ENCODE peak calls at places on chromosomes 4 and X, in seven cellular contexts. C is A549; O is naive thymus-derived CD4-positive, alpha-beta T cell; Q is stomach; A is substantia nigra; K is right atrium auricular region; G is esophagus muscularis mucosa. L is an unnamed sample.

GRCh38 chr4:75194180-75194579 is 261.3 kb downstream of the PARM1 start:
- DNase-seq in C (no peak), O (no peak), K (no peak), A (no peak), G (no peak), Q (no peak), L (no peak)

GRCh38 chr4:163172666-163173065 is 6.0 kb upstream of the NAF1 start:
- DNase-seq in G (no peak), A (no peak), K (no peak), O (no peak), C (no peak), Q (no peak), L (no peak)

GRCh38 chr4:135050086-135050717 is 848.6 kb upstream of the PABPC4L start:
- DNase-seq in A (no peak), G (no peak), O (no peak), K (no peak), Q (no peak), C (no peak), L (no peak)

GRCh38 chrX:71619193-71619592 is 882 bp upstream of the CXCR3 start:
- DNase-seq in K (no peak), O (no peak), C (no peak), G (no peak), A (no peak), Q (no peak), L (no peak)

GRCh38 chr4:53196872-53197759 is 168.7 kb downstream of the SCFD2 start:
- DNase-seq in O (peak), Q (no peak), G (no peak), C (peak), K (no peak), A (no peak), L (no peak)

GRCh38 chr4:169933531-169933930 is 92.7 kb downstream of the MFAP3L start:
- DNase-seq in A (no peak), C (no peak), O (no peak), K (no peak), Q (no peak), G (no peak), L (no peak)

GRCh38 chrX:8647176-8647575 is 84.8 kb downstream of the ANOS1 start:
- DNase-seq in O (no peak), G (no peak), A (no peak), K (no peak), C (no peak), Q (no peak), L (no peak)

GRCh38 chr4:59024257-59024656 is 1914.1 kb upstream of the IGFBP7 start:
- DNase-seq in Q (no peak), O (no peak), K (no peak), C (no peak), G (no peak), A (no peak), L (no peak)

GRCh38 chrX:74467656-74468055 is 46.4 kb downstream of the SLC16A2 start:
- DNase-seq in G (no peak), C (no peak), Q (no peak), A (no peak), K (no peak), O (no peak), L (no peak)

GRCh38 chrX:270848-271367 is 10.3 kb upstream of the PLCXD1 start:
- DNase-seq in G (no peak), C (no peak), Q (peak), K (no peak), O (no peak), A (no peak), L (no peak)

GRCh38 chr4:182818926-182819730 is 98.1 kb downstream of the DCTD start:
- DNase-seq in A (no peak), Q (no peak), C (no peak), O (no peak), K (no peak), G (no peak), L (no peak)

GRCh38 chr4:41881931-41882621 is 53.2 kb upstream of the TMEM33 start:
- DNase-seq in Q (no peak), A (no peak), G (no peak), K (no peak), O (no peak), C (no peak), L (no peak)

GRCh38 chr4:21652508-21653108 is 296.0 kb downstream of the KCNIP4 start:
- DNase-seq in O (no peak), C (no peak), Q (no peak), A (no peak), G (no peak), K (no peak), L (no peak)

GRCh38 chrX:17563515-17563914 is 173.8 kb upstream of the SCML1 start:
- DNase-seq in A (no peak), C (no peak), O (no peak), K (no peak), G (no peak), Q (no peak), L (no peak)

GRCh38 chr4:72418458-72418857 is 150.6 kb downstream of the ADAMTS3 start:
- DNase-seq in A (no peak), Q (no peak), O (no peak), G (no peak), K (no peak), C (no peak), L (no peak)

GRCh38 chr4:78022517-78022916 is 34.6 kb upstream of the FRAS1 start:
- DNase-seq in C (no peak), K (no peak), A (no peak), G (no peak), Q (no peak), O (no peak), L (no peak)

GRCh38 chrX:10769165-10769564 is 148.8 kb upstream of the MID1 start:
- DNase-seq in O (no peak), A (no peak), Q (no peak), K (no peak), C (peak), G (no peak), L (no peak)

GRCh38 chrX:74535633-74536141 is 78.7 kb downstream of the RLIM start:
- DNase-seq in Q (peak), O (no peak), G (peak), K (peak), A (peak), C (no peak), L (peak)

GRCh38 chr4:95018845-95019244 is 261.1 kb downstream of the BMPR1B start:
- DNase-seq in A (no peak), Q (no peak), K (no peak), O (no peak), G (no peak), C (no peak), L (no peak)

DNA sequence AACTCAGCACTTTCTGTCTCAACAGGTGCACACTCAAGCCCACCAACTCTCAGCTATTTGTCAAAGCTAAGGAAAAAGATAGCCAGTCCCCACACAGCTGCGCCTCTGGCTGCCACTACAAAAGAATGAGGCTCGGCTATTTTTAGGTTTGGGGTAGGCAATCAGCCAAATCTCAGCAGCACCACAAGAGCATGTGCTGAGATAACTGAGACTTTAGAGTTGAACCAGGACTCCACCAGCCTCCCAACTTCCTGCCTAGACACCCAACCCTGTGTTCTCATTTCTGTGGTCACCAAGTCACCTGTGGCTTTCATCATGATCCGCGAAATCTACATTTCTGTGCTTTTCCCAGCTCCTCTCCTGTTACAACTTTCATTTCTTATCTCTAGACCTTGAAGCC is 28.0 kb downstream of the DMD start:
- DNase-seq in C (no peak), A (no peak), Q (peak), O (no peak), K (no peak), G (no peak), L (no peak)
- H3K27ac ChIP-seq in C (no peak), A (no peak), Q (peak), O (no peak), K (peak), G (no peak), L (no peak)

GRCh38 chr4:29734343-29734742 is 985.8 kb upstream of the PCDH7 start:
- DNase-seq in A (no peak), K (no peak), O (no peak), G (no peak), C (no peak), Q (no peak), L (no peak)
- H3K27ac ChIP-seq in A (no peak), K (no peak), O (no peak), G (no peak), C (no peak), Q (no peak), L (no peak)

GRCh38 chr4:176272799-176273198 is 3.8 kb upstream of the ASB5 start:
- DNase-seq in O (no peak), G (peak), A (no peak), K (no peak), Q (no peak), C (no peak), L (no peak)

GRCh38 chr4:176273741-176274140 is 4.7 kb upstream of the ASB5 start:
- DNase-seq in A (no peak), Q (no peak), C (no peak), G (peak), O (no peak), K (no peak), L (no peak)

GRCh38 chr4:176274441-176274840 is 5.4 kb upstream of the ASB5 start:
- DNase-seq in G (peak), Q (no peak), K (no peak), A (no peak), C (no peak), O (no peak), L (no peak)

GRCh38 chr4:176276710-176277109 is 7.7 kb upstream of the ASB5 start:
- DNase-seq in K (no peak), A (no peak), Q (no peak), O (no peak), C (no peak), G (peak), L (no peak)

DNA sequence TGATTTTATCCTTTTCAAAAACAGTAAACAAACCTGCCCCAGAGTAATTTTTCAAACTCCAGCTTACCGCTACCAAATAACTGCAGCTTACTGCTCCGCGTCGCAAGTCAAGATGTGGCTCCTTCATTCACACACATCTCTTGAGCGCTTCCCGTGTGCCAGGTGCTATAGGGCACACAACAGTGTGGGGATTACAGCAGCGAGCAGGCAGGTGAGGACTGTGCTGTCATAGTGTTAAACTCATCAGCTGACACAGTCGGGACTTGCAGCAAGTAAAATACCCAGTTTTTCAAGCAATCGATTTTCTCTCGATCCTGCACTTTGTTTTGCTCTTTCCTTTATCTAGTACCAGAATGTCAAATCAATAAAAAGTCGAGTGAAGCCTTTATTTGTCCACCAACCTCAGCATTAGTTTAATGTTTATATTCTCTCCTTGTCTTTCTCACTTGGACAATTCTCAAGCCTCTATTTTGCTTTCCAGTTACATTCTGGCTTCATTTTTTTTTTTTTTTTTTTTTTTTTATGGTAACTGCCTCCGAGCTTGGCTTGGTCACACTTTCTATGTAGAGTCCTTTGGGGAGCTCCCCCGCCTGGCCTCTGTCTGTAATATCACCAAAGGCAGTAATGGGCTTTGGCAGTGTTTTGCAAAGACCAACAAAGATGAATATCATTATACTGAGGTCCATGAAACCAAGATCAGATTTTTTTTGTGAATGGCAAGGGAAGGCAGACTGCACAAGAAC is 8.3 kb upstream of the ASB5 start:
- DNase-seq in K (peak), A (peak), O (no peak), Q (peak), C (peak), G (peak), L (peak)
- H3K27ac ChIP-seq in K (no peak), A (no peak), O (no peak), Q (peak), C (peak), G (peak), L (no peak)

GRCh38 chrX:152941328-152942111 is 43.7 kb downstream of the ZNF185 start:
- DNase-seq in O (peak), Q (peak), K (peak), C (peak), A (peak), G (peak), L (peak)

GRCh38 chrX:152936306-152936705 is 38.4 kb downstream of the ZNF185 start:
- DNase-seq in C (no peak), Q (no peak), G (no peak), A (no peak), K (no peak), O (no peak), L (no peak)

GRCh38 chrX:152932598-152933175 is 34.8 kb downstream of the ZNF185 start:
- DNase-seq in O (no peak), Q (no peak), G (no peak), A (no peak), K (no peak), C (no peak), L (no peak)

GRCh38 chrX:152932144-152932543 is 34.3 kb downstream of the ZNF185 start:
- DNase-seq in Q (no peak), O (no peak), K (no peak), C (no peak), G (no peak), A (no peak), L (no peak)

GRCh38 chrX:152937236-152937635 is 39.4 kb downstream of the ZNF185 start:
- DNase-seq in A (no peak), O (no peak), Q (no peak), C (no peak), G (no peak), K (no peak), L (no peak)
- H3K27ac ChIP-seq in A (no peak), O (no peak), Q (no peak), C (no peak), G (no peak), K (no peak), L (peak)

DNA sequence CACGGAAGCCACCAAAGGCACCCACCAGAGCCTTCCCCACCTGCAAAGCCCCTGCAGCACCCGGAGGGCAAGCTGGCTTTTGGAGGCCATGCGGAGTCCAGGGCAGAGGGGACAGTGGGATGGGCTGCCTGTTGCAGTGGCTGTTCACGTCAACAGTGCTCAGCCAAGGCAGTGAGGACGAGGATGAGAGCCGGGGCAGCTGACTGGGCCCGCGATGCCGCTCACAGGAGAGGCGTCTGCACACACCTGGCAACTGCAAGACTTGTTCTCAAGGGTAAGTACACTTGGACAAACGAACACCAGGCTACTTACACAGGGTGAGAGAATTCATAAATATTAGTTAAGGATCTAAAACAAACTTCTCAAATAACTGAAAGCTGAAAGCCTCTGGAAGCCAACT is 19.6 kb downstream of the FGFR3 start:
- DNase-seq in K (no peak), A (no peak), Q (no peak), G (no peak), O (no peak), C (no peak), L (no peak)
- H3K27ac ChIP-seq in K (no peak), A (no peak), Q (no peak), G (no peak), O (no peak), C (no peak), L (no peak)

GRCh38 chrX:13694983-13695382 is 6.1 kb downstream of the RAB9A start:
- DNase-seq in O (no peak), Q (no peak), C (no peak), G (no peak), A (no peak), K (no peak), L (no peak)
- H3K27ac ChIP-seq in O (no peak), Q (no peak), C (no peak), G (no peak), A (no peak), K (no peak), L (no peak)

DNA sequence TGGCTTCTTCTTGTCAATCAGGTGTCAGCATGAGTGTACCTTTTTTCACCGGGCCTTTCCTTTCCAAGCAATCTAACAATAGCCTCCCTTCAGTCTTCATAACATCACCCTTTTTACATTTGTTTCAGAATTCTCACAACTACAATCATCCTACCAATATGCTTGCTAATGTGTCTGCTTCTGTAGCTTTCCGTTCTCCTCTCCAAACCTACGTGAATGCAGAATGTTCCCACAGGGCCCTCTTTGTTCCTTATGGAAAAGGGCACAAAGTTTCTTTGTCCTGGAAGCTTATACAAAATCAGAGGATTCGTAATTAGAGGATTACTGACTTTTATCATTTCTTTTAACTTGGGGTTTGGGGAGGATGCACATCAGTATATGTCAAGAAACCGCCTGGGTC is 461.8 kb downstream of the CENPC start:
- DNase-seq in C (no peak), A (no peak), O (no peak), Q (no peak), G (no peak), K (no peak), L (no peak)
- H3K27ac ChIP-seq in C (no peak), A (peak), O (no peak), Q (no peak), G (no peak), K (no peak), L (no peak)

DNA sequence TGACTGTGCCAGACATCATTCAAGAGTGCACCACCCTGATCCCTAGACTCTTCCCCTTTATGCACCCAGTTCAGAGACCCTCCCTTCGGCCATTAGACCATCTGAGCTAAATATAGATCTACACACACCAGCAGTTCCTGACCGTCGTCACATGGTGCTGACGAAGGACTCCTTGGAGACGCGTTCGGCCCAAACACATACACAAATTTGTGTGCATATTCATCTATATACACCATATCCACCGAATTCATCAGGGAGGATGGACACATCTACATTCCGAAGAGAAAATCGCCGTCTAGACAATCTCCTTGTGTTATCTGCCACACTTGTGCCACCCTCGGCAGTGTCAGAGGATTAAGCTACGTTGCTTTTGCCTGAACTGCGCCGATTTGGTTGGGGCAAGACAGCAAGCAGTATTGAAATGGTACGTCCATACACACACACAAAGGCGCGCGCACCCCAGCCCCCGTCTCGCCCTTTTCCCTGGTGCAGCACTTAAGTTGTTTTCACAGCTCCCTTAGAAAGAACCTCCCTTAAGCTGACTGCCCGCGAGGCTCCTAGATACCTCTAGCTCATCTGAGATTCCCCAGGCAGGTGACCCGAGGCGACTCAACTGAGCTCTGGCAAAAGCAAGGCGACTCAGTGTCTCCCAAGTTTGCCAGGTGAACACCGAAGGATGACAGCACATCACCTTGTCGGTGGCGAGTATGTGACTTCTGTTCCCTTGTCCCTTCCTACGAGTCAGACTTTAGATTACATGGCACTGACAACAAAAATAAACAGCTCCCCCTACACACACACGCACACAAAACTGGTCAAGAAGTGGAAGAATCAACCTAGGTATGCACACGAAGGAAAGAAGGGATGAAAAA is 1.0 kb downstream of the RASGEF1B start:
- DNase-seq in C (no peak), A (peak), Q (peak), O (peak), G (no peak), K (peak), L (peak)
- H3K27ac ChIP-seq in C (no peak), A (peak), Q (peak), O (peak), G (peak), K (peak), L (peak)